ENCODE peak calls at places on chromosomes 7 and 10, in five cellular contexts. G is mesothelial cell of epicardium, J is PC-9, W is progenitor cell of endocrine pancreas, E is ovary. C is an unnamed sample.
A peak's percentile ranks its signal among the peaks of the same experiment; 100 is the strongest.

GRCh38 chr7:42253316-42253715 is 16.3 kb upstream of the GLI3 start:
- DNase-seq in G (no peak), J (no peak), W (no peak), E (no peak), C (no peak)

GRCh38 chr7:156582591-156583123 is 57.9 kb upstream of the RNF32 start:
- DNase-seq in G (no peak), J (no peak), W (no peak), E (no peak), C (no peak)

GRCh38 chr10:117680611-117681010 is 138.1 kb downstream of the EMX2 start:
- DNase-seq in G (no peak), J (no peak), W (no peak), E (no peak), C (no peak)

GRCh38 chr10:77041636-77042258 is 595.9 kb downstream of the KCNMA1 start:
- DNase-seq in G (no peak), J (no peak), W (no peak), E (no peak), C (no peak)

GRCh38 chr10:132269286-132270230 is 38.2 kb downstream of the STK32C start:
- DNase-seq in G (no peak), J (no peak), W (no peak), E (no peak), C (no peak)

GRCh38 chr7:27193335-27194001 is 6.4 kb downstream of the HOXA13 start:
- DNase-seq in G (peak; percentile 39), J (no peak), W (no peak), E (no peak), C (peak; percentile 51)

GRCh38 chr7:32347244-32347828 is 142.8 kb downstream of the LSM5 start:
- DNase-seq in G (no peak), J (no peak), W (no peak), E (no peak), C (no peak)

GRCh38 chr10:100506596-100507356 is 12.9 kb downstream of the SEC31B start:
- DNase-seq in G (no peak), J (no peak), W (no peak), E (no peak), C (no peak)

GRCh38 chr10:113094114-113094486 is 144.1 kb downstream of the TCF7L2 start:
- DNase-seq in G (no peak), J (peak; percentile 55), W (no peak), E (no peak), C (no peak)

GRCh38 chr7:138072726-138073125 is 3.5 kb upstream of the AKR1D1 start:
- DNase-seq in G (no peak), J (no peak), W (no peak), E (no peak), C (no peak)

GRCh38 chr7:112648781-112649180 is 141.4 kb downstream of the TMEM168 start:
- DNase-seq in G (no peak), J (no peak), W (no peak), E (no peak), C (no peak)

GRCh38 chr7:6159097-6159483 is 113.3 kb downstream of the CYTH3 start:
- DNase-seq in G (no peak), J (no peak), W (no peak), E (no peak), C (no peak)

GRCh38 chr7:92881091-92881485 is 44.7 kb upstream of the CDK6 start:
- DNase-seq in G (no peak), J (no peak), W (no peak), E (no peak), C (no peak)

GRCh38 chr7:20159226-20159747 is 57.9 kb downstream of the MACC1 start:
- DNase-seq in G (no peak), J (no peak), W (no peak), E (no peak), C (no peak)

GRCh38 chr7:20153567-20153966 is 63.6 kb downstream of the MACC1 start:
- DNase-seq in G (no peak), J (no peak), W (no peak), E (no peak), C (no peak)

GRCh38 chr7:20153999-20154398 is 63.2 kb downstream of the MACC1 start:
- DNase-seq in G (no peak), J (no peak), W (no peak), E (no peak), C (no peak)

GRCh38 chr7:20157456-20157855 is 59.7 kb downstream of the MACC1 start:
- DNase-seq in G (no peak), J (no peak), W (no peak), E (no peak), C (no peak)

GRCh38 chr7:20158684-20159083 is 58.5 kb downstream of the MACC1 start:
- DNase-seq in G (no peak), J (no peak), W (no peak), E (no peak), C (no peak)
- TF ChIP-seq CTCF in G (no peak), J (no peak), W (no peak), E (no peak), C (peak; percentile 27)

GRCh38 chr7:17706734-17707133 is 233.6 kb downstream of the SNX13 start:
- DNase-seq in G (peak; percentile 45), J (peak; percentile 61), W (peak; percentile 22), E (no peak), C (no peak)
- TF ChIP-seq CTCF in G (peak; percentile 49), J (peak; percentile 92), W (peak; percentile 80), E (no peak), C (peak; percentile 89)

DNA sequence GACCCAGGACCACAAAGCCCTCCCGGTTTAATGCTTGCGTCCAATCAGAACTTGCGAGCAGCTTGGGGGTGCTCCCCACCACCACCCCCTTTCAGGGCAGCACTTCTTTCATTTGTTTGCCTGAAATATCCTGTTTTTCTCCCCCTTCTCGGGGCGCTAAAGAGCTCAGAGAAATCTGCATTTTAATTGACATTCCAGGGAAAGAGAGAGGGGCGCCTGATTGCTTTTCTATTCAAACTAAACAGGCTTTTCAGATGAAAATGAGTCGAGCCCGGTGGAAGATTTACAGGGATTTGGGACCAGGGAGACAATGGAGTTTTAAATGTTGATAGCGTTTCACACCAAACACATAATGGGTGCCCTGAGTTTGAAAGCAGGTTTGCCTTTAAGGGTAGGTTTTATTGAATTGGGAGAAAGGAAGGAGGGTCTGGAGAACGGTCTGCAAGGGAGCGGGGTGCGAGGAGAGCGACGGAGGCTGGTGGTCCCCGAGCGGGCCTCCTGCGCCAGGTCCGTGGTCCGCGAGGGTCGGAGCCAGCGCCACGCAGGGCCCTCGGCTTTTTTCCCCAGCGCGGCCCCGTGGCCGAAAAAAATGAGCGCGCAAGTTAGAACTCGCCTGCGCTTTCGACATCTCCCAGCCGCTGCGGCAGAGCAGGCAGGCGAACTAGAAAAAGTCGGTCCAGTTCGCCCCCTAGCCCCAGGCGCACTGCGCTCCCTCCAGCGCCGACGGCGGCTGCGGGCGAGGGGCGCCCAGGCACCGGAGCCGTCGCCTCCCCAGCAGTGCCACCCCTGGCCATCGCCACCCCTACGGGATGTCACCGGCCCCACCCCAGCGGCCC is 1.4 kb downstream of the FGFR2 start:
- DNase-seq in G (peak; percentile 78), J (no peak), W (peak; percentile 30), E (peak; percentile 76), C (no peak)
- TF ChIP-seq CTCF in G (no peak), J (no peak), W (peak; percentile 21), E (no peak), C (no peak)

GRCh38 chr10:14087585-14087984 is 243.1 kb downstream of the FRMD4A start:
- DNase-seq in G (no peak), J (no peak), W (no peak), E (no peak), C (no peak)
- TF ChIP-seq CTCF in G (no peak), J (no peak), W (no peak), E (no peak), C (no peak)

DNA sequence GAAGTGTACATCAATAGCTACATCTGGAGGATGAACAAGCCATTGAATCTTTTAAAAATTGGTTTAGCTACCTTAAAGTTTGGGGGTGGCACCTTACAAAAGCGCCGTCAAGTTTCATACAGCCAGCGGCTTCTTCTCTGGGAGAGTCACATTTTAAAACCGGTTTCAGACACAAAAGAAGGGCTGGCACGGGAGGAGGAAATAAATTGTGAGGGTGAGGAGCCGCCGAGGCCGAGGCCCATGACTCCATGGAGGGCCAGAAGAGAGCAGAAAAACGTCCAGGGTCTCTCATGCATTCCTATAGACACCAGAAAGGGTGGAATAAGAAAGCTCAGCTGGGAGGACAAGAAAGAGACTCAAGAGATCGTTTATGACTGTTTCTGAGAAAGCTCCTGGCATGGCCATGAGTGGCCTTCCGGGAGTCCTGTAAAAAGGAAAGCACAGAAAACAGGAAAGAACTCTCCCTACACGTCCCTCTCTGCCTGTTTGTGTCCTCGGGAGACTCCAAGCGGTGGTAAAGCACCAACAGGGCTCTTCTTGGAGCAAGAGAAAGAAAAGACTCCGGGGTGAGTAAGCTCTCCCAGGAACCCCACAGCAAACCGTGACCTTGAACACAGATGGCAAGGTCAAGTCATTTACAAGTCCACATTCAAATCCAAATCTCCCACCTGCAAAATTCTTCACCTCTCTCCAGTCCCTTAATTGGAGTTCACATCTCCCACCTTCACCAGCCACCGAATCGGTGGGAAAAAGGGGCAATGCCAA is 1.8 kb downstream of the FRAT2 start:
- DNase-seq in G (peak; percentile 40), J (peak; percentile 43), W (no peak), E (peak; percentile 52), C (no peak)
- TF ChIP-seq CTCF in G (no peak), J (no peak), W (peak; percentile 13), E (no peak), C (no peak)

GRCh38 chr7:114931656-114932011 is 9.7 kb downstream of the MDFIC start:
- DNase-seq in G (no peak), J (no peak), W (no peak), E (no peak), C (no peak)

GRCh38 chr7:114930107-114930521 is 8.2 kb downstream of the MDFIC start:
- DNase-seq in G (no peak), J (no peak), W (no peak), E (no peak), C (no peak)

GRCh38 chr7:114930829-114931655 is 9.1 kb downstream of the MDFIC start:
- DNase-seq in G (no peak), J (no peak), W (no peak), E (no peak), C (no peak)

GRCh38 chr7:114928060-114928459 is 6.2 kb downstream of the MDFIC start:
- DNase-seq in G (no peak), J (no peak), W (no peak), E (no peak), C (no peak)

DNA sequence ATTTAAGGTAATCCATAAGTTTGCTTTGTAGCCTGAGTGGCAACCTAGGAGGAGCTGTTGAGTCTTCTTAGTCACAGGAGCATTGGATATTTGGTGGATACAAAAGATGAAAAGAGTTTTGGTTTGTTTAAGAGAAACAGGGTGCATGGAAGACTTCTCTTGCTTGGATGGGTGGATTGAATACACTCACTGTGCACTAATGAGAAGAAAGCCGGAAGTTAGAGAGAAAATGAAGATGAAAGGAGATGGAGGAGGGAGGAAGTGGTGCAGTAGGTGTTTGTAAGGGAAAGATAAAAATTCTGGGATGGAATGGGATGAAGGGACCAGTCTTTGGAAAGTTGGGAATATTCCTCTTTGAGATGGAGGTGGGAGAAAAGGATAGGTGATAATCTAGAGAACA is 7.7 kb downstream of the MDFIC start:
- DNase-seq in G (no peak), J (no peak), W (no peak), E (no peak), C (no peak)
- TF ChIP-seq CTCF in G (no peak), J (no peak), W (no peak), E (no peak), C (no peak)

DNA sequence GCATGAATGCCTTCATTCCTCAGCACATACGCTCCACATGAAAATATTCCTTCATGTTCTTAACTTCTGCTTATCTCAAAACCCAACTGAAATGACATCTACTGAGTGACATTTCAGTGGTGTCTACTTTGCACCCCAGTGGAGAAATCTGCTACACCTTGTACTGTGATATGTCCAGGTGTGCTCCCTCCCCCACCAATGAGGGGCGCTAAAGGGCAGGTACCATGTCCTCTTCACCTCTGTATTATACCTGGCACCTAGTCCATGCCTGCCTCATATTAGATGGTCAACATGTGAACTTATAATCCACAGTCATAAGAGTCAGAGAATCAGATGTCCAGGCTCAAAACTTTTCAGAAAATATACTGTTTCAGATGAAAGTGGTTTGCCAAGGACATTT is 2.1 kb downstream of the PAXIP1 start:
- DNase-seq in G (no peak), J (no peak), W (no peak), E (no peak), C (no peak)
- TF ChIP-seq CTCF in G (no peak), J (peak; percentile 34), W (no peak), E (no peak), C (no peak)

C was measured in type B pancreatic cell.